ENCODE peak calls at places on chromosomes 4 and X, in five cellular contexts. O, J, Q, C and N are unnamed samples.

GRCh38 chr4:181517521-181517920 is 725.7 kb upstream of the TENM3 start:
- DNase-seq in O (no peak), J (no peak), Q (no peak), C (no peak), N (no peak)

GRCh38 chr4:16243285-16243684 is 17.0 kb upstream of the TAPT1 start:
- DNase-seq in O (no peak), J (no peak), Q (no peak), C (no peak), N (no peak)

GRCh38 chr4:40688446-40689095 is 58.9 kb upstream of the RBM47 start:
- DNase-seq in O (no peak), J (no peak), Q (no peak), C (no peak), N (no peak)

GRCh38 chr4:30720021-30720655 is at the start of gene PCDH7:
- DNase-seq in O (peak; percentile 82), J (no peak), Q (peak; percentile 67), C (no peak), N (peak; percentile 78)

GRCh38 chr4:35461931-35462659 is 782.2 kb downstream of the ARAP2 start:
- DNase-seq in O (peak; percentile 50), J (no peak), Q (no peak), C (no peak), N (no peak)

GRCh38 chr4:128521634-128522253 is 234.1 kb upstream of the PGRMC2 start:
- DNase-seq in O (peak; percentile 43), J (no peak), Q (no peak), C (no peak), N (no peak)

GRCh38 chr4:101140228-101140627 is 207.1 kb downstream of the PPP3CA start:
- DNase-seq in O (no peak), J (no peak), Q (no peak), C (no peak), N (no peak)

GRCh38 chr4:167550021-167550420 is 315.7 kb upstream of the SPOCK3 start:
- DNase-seq in O (no peak), J (no peak), Q (no peak), C (no peak), N (no peak)

GRCh38 chr4:118086334-118086733 is 52.0 kb downstream of the NDST3 start:
- DNase-seq in O (peak; percentile 66), J (peak; percentile 5), Q (no peak), C (no peak), N (peak; percentile 77)

GRCh38 chrX:110146521-110146920 is 143.6 kb downstream of the TMEM164 start:
- DNase-seq in O (peak; percentile 33), J (peak; percentile 47), Q (no peak), C (no peak), N (peak; percentile 21)

GRCh38 chr4:38366451-38366850 is 297.5 kb upstream of the KLF3 start:
- DNase-seq in O (peak; percentile 28), J (no peak), Q (no peak), C (no peak), N (no peak)

GRCh38 chrX:53713987-53714579 is 27.6 kb upstream of the HUWE1 start:
- DNase-seq in O (no peak), J (no peak), Q (no peak), C (no peak), N (no peak)

GRCh38 chrX:143027262-143027661 is 1.5 kb downstream of the SPANXN4 start:
- DNase-seq in O (no peak), J (no peak), Q (no peak), C (no peak), N (no peak)

GRCh38 chrX:107687445-107687844 is 59.1 kb downstream of the PRPS1 start:
- DNase-seq in O (no peak), J (no peak), Q (no peak), C (no peak), N (no peak)

GRCh38 chrX:9635805-9636204 is 129.8 kb downstream of the GPR143 start:
- DNase-seq in O (no peak), J (no peak), Q (no peak), C (no peak), N (no peak)

GRCh38 chrX:44428989-44429627 is 85.6 kb upstream of the EFHC2 start:
- DNase-seq in O (no peak), J (no peak), Q (no peak), C (no peak), N (no peak)

GRCh38 chr4:179076865-179077264 is 1634.6 kb upstream of the AGA start:
- DNase-seq in O (no peak), J (no peak), Q (no peak), C (no peak), N (no peak)

GRCh38 chr4:54227261-54228063 is 1.6 kb upstream of the PDGFRA start:
- DNase-seq in O (peak; percentile 51), J (no peak), Q (no peak), C (peak; percentile 85), N (no peak)

GRCh38 chr4:53592686-53593641 is 1.7 kb upstream of the LNX1 start:
- DNase-seq in O (no peak), J (peak; percentile 21), Q (no peak), C (no peak), N (no peak)

GRCh38 chr4:1405636-1406415 is 416 bp downstream of the NKX1-1 start:
- DNase-seq in O (no peak), J (no peak), Q (peak; percentile 15), C (no peak), N (no peak)

GRCh38 chr4:24806206-24806990 is 11.0 kb downstream of the SOD3 start:
- DNase-seq in O (no peak), J (no peak), Q (no peak), C (peak; percentile 72), N (no peak)

GRCh38 chrX:94908171-94908570 is 1234.2 kb downstream of the FAM133A start:
- DNase-seq in O (no peak), J (no peak), Q (no peak), C (no peak), N (no peak)

GRCh38 chr4:25540734-25541133 is 114.9 kb upstream of the SLC34A2 start:
- DNase-seq in O (no peak), J (no peak), Q (no peak), C (no peak), N (no peak)

GRCh38 chr4:112125416-112125815 is 19.8 kb upstream of the FAM241A start:
- DNase-seq in O (no peak), J (no peak), Q (no peak), C (no peak), N (no peak)

GRCh38 chr4:165308174-165308573 is 19.3 kb upstream of the MSMO1 start:
- DNase-seq in O (no peak), J (no peak), Q (no peak), C (no peak), N (no peak)

GRCh38 chr4:82733636-82734035 is 65.0 kb downstream of the SCD5 start:
- DNase-seq in O (no peak), J (no peak), Q (no peak), C (no peak), N (no peak)

GRCh38 chr4:23382880-23383279 is 507.0 kb downstream of the PPARGC1A start:
- DNase-seq in O (peak; percentile 88), J (no peak), Q (no peak), C (no peak), N (no peak)